ENCODE peak calls at places on chromosomes 2 and 18, in nine cellular contexts. T is NCI-H2081; I is HEK293T; R is AG10803; D is T-helper 1 cell; G is naive thymus-derived CD8-positive, alpha-beta T cell; S is NB4; A is cardiac muscle cell; Y is EL. B is an unnamed sample.
A peak's percentile ranks its signal among the peaks of the same experiment; 100 is the strongest.

GRCh38 chr2:129237966-129238725 is 741.3 kb upstream of the RAB6C start:
- DNase-seq in T (no peak), I (no peak), R (peak; percentile 61), D (no peak), G (no peak), S (no peak), A (peak; percentile 56), Y (no peak), B (no peak)

GRCh38 chr2:160513120-160513519 is 19.5 kb upstream of the RBMS1 start:
- DNase-seq in T (no peak), I (no peak), R (no peak), D (no peak), G (no peak), S (no peak), A (no peak), Y (no peak), B (no peak)

GRCh38 chr18:46035701-46036680 is 36.1 kb downstream of the PSTPIP2 start:
- DNase-seq in T (no peak), I (no peak), R (peak; percentile 75), D (no peak), G (no peak), S (no peak), A (peak; percentile 57), Y (peak; percentile 37), B (peak; percentile 43)

GRCh38 chr2:62505109-62505508 is 886 bp downstream of the TMEM17 start:
- DNase-seq in T (peak; percentile 25), I (no peak), R (peak; percentile 29), D (no peak), G (no peak), S (peak; percentile 9), A (no peak), Y (no peak), B (peak; percentile 27)

GRCh38 chr2:230690439-230690838 is 22.2 kb upstream of the CAB39 start:
- DNase-seq in T (no peak), I (no peak), R (peak; percentile 62), D (no peak), G (no peak), S (no peak), A (peak; percentile 81), Y (peak; percentile 42), B (no peak)

GRCh38 chr2:32874931-32875330 is 71.8 kb upstream of the LTBP1 start:
- DNase-seq in T (no peak), I (no peak), R (peak; percentile 49), D (no peak), G (no peak), S (no peak), A (peak; percentile 14), Y (no peak), B (peak; percentile 6)

GRCh38 chr2:95149397-95149984 is 10.2 kb downstream of the ZNF514 start:
- DNase-seq in T (no peak), I (no peak), R (no peak), D (no peak), G (no peak), S (no peak), A (no peak), Y (no peak), B (no peak)

GRCh38 chr2:99878951-99879350 is 263.4 kb downstream of the AFF3 start:
- DNase-seq in T (no peak), I (no peak), R (peak; percentile 46), D (no peak), G (no peak), S (no peak), A (peak; percentile 44), Y (peak; percentile 89), B (peak; percentile 34)

GRCh38 chr2:100039291-100039985 is 103.0 kb downstream of the AFF3 start:
- DNase-seq in T (no peak), I (no peak), R (no peak), D (no peak), G (no peak), S (peak; percentile 38), A (no peak), Y (no peak), B (no peak)

GRCh38 chr2:113894156-113894743 is 4.4 kb downstream of the ACTR3 start:
- DNase-seq in T (no peak), I (no peak), R (peak; percentile 95), D (no peak), G (no peak), S (peak; percentile 93), A (peak; percentile 95), Y (peak; percentile 87), B (no peak)

GRCh38 chr18:22163432-22163831 is 6.0 kb upstream of the GATA6 start:
- DNase-seq in T (no peak), I (no peak), R (no peak), D (no peak), G (no peak), S (no peak), A (no peak), Y (no peak), B (no peak)

GRCh38 chr2:16625201-16625729 is 40.4 kb downstream of the CYRIA start:
- DNase-seq in T (no peak), I (no peak), R (no peak), D (no peak), G (no peak), S (peak; percentile 97), A (peak; percentile 36), Y (no peak), B (no peak)

GRCh38 chr18:45935591-45936335 is 31.4 kb downstream of the EPG5 start:
- DNase-seq in T (no peak), I (no peak), R (peak; percentile 44), D (no peak), G (no peak), S (no peak), A (peak; percentile 65), Y (peak; percentile 68), B (peak; percentile 28)

GRCh38 chr2:179021258-179021657 is 28.7 kb downstream of the CCDC141 start:
- DNase-seq in T (no peak), I (no peak), R (no peak), D (no peak), G (no peak), S (no peak), A (no peak), Y (no peak), B (no peak)

B was measured in SJSA1.